ENCODE peak calls at places on chromosome 19, in nine cellular contexts. One of them, this sample, is unnamed.

GRCh38 chr19:45403781-45404556 is 900 bp downstream of the PPP1R13L start:
- ATAC-seq in psoas muscle: no peak
- ATAC-seq in activated CD8-positive, alpha-beta T cell treated with anti-CD3 and anti-CD28 coated beads for 36 hours: peak; percentile 44
- ATAC-seq in HCT116: peak; percentile 31
- ATAC-seq in pancreas: peak; percentile 22
- ATAC-seq in PC-3: peak; percentile 14
- ATAC-seq in foreskin keratinocyte: no peak
- ATAC-seq in left cardiac atrium: peak; percentile 9
- ATAC-seq in body of pancreas: peak; percentile 12
- ATAC-seq in this sample: no peak

GRCh38 chr19:11384778-11385129 is 640 bp upstream of the EPOR start:
- ATAC-seq in psoas muscle: no peak
- ATAC-seq in activated CD8-positive, alpha-beta T cell treated with anti-CD3 and anti-CD28 coated beads for 36 hours: no peak
- ATAC-seq in HCT116: no peak
- ATAC-seq in pancreas: no peak
- ATAC-seq in PC-3: no peak
- ATAC-seq in foreskin keratinocyte: no peak
- ATAC-seq in left cardiac atrium: no peak
- ATAC-seq in body of pancreas: no peak
- ATAC-seq in this sample: no peak

GRCh38 chr19:17423429-17424208 is 3.8 kb downstream of the MVB12A start:
- ATAC-seq in psoas muscle: no peak
- ATAC-seq in activated CD8-positive, alpha-beta T cell treated with anti-CD3 and anti-CD28 coated beads for 36 hours: no peak
- ATAC-seq in HCT116: no peak
- ATAC-seq in pancreas: no peak
- ATAC-seq in PC-3: no peak
- ATAC-seq in foreskin keratinocyte: no peak
- ATAC-seq in left cardiac atrium: no peak
- ATAC-seq in body of pancreas: no peak
- ATAC-seq in this sample: no peak

GRCh38 chr19:10858204-10858828 is 10.1 kb downstream of the C19orf38 start:
- ATAC-seq in psoas muscle: no peak
- ATAC-seq in activated CD8-positive, alpha-beta T cell treated with anti-CD3 and anti-CD28 coated beads for 36 hours: peak; percentile 68
- ATAC-seq in HCT116: peak; percentile 54
- ATAC-seq in pancreas: no peak
- ATAC-seq in PC-3: no peak
- ATAC-seq in foreskin keratinocyte: no peak
- ATAC-seq in left cardiac atrium: no peak
- ATAC-seq in body of pancreas: no peak
- ATAC-seq in this sample: no peak

GRCh38 chr19:32123355-32123940 is 222.0 kb upstream of the ZNF507 start:
- ATAC-seq in psoas muscle: no peak
- ATAC-seq in activated CD8-positive, alpha-beta T cell treated with anti-CD3 and anti-CD28 coated beads for 36 hours: no peak
- ATAC-seq in HCT116: no peak
- ATAC-seq in pancreas: no peak
- ATAC-seq in PC-3: no peak
- ATAC-seq in foreskin keratinocyte: no peak
- ATAC-seq in left cardiac atrium: no peak
- ATAC-seq in body of pancreas: no peak
- ATAC-seq in this sample: no peak

GRCh38 chr19:7188682-7189629 is 105.3 kb downstream of the INSR start:
- ATAC-seq in psoas muscle: peak; percentile 58
- ATAC-seq in activated CD8-positive, alpha-beta T cell treated with anti-CD3 and anti-CD28 coated beads for 36 hours: no peak
- ATAC-seq in HCT116: no peak
- ATAC-seq in pancreas: no peak
- ATAC-seq in PC-3: no peak
- ATAC-seq in foreskin keratinocyte: no peak
- ATAC-seq in left cardiac atrium: peak; percentile 73
- ATAC-seq in body of pancreas: peak; percentile 35
- ATAC-seq in this sample: no peak

GRCh38 chr19:14565298-14565679 is 6.6 kb downstream of the NDUFB7 start:
- ATAC-seq in psoas muscle: no peak
- ATAC-seq in activated CD8-positive, alpha-beta T cell treated with anti-CD3 and anti-CD28 coated beads for 36 hours: no peak
- ATAC-seq in HCT116: no peak
- ATAC-seq in pancreas: no peak
- ATAC-seq in PC-3: no peak
- ATAC-seq in foreskin keratinocyte: no peak
- ATAC-seq in left cardiac atrium: no peak
- ATAC-seq in body of pancreas: no peak
- ATAC-seq in this sample: no peak

GRCh38 chr19:36267061-36267845 is 52.3 kb downstream of the ZNF146 start:
- ATAC-seq in psoas muscle: peak; percentile 37
- ATAC-seq in activated CD8-positive, alpha-beta T cell treated with anti-CD3 and anti-CD28 coated beads for 36 hours: no peak
- ATAC-seq in HCT116: no peak
- ATAC-seq in pancreas: no peak
- ATAC-seq in PC-3: no peak
- ATAC-seq in foreskin keratinocyte: no peak
- ATAC-seq in left cardiac atrium: peak; percentile 30
- ATAC-seq in body of pancreas: no peak
- ATAC-seq in this sample: no peak

GRCh38 chr19:18128044-18128443 is 24.9 kb upstream of the PIK3R2 start:
- ATAC-seq in psoas muscle: no peak
- ATAC-seq in activated CD8-positive, alpha-beta T cell treated with anti-CD3 and anti-CD28 coated beads for 36 hours: peak; percentile 71
- ATAC-seq in HCT116: no peak
- ATAC-seq in pancreas: no peak
- ATAC-seq in PC-3: no peak
- ATAC-seq in foreskin keratinocyte: no peak
- ATAC-seq in left cardiac atrium: no peak
- ATAC-seq in body of pancreas: no peak
- ATAC-seq in this sample: no peak

GRCh38 chr19:2969104-2969504 is 8.3 kb upstream of the TLE6 start:
- ATAC-seq in psoas muscle: no peak
- ATAC-seq in activated CD8-positive, alpha-beta T cell treated with anti-CD3 and anti-CD28 coated beads for 36 hours: no peak
- ATAC-seq in HCT116: no peak
- ATAC-seq in pancreas: peak; percentile 94
- ATAC-seq in PC-3: no peak
- ATAC-seq in foreskin keratinocyte: no peak
- ATAC-seq in left cardiac atrium: peak; percentile 53
- ATAC-seq in body of pancreas: peak; percentile 86
- ATAC-seq in this sample: no peak

GRCh38 chr19:38759590-38760003 is 13.7 kb downstream of the LGALS7 start:
- ATAC-seq in psoas muscle: no peak
- ATAC-seq in activated CD8-positive, alpha-beta T cell treated with anti-CD3 and anti-CD28 coated beads for 36 hours: no peak
- ATAC-seq in HCT116: no peak
- ATAC-seq in pancreas: peak; percentile 86
- ATAC-seq in PC-3: no peak
- ATAC-seq in foreskin keratinocyte: no peak
- ATAC-seq in left cardiac atrium: peak; percentile 23
- ATAC-seq in body of pancreas: peak; percentile 74
- ATAC-seq in this sample: no peak

GRCh38 chr19:43560687-43561086 is 14.6 kb downstream of the XRCC1 start:
- ATAC-seq in psoas muscle: no peak
- ATAC-seq in activated CD8-positive, alpha-beta T cell treated with anti-CD3 and anti-CD28 coated beads for 36 hours: no peak
- ATAC-seq in HCT116: peak; percentile 83
- ATAC-seq in pancreas: no peak
- ATAC-seq in PC-3: no peak
- ATAC-seq in foreskin keratinocyte: no peak
- ATAC-seq in left cardiac atrium: no peak
- ATAC-seq in body of pancreas: no peak
- ATAC-seq in this sample: no peak

GRCh38 chr19:33407140-33407551 is 33.6 kb downstream of the CEBPG start:
- ATAC-seq in psoas muscle: peak; percentile 14
- ATAC-seq in activated CD8-positive, alpha-beta T cell treated with anti-CD3 and anti-CD28 coated beads for 36 hours: no peak
- ATAC-seq in HCT116: peak; percentile 41
- ATAC-seq in pancreas: no peak
- ATAC-seq in PC-3: peak; percentile 25
- ATAC-seq in foreskin keratinocyte: no peak
- ATAC-seq in left cardiac atrium: no peak
- ATAC-seq in body of pancreas: no peak
- ATAC-seq in this sample: peak; percentile 10

GRCh38 chr19:48490980-48491792 is 20.4 kb downstream of the LMTK3 start:
- ATAC-seq in psoas muscle: no peak
- ATAC-seq in activated CD8-positive, alpha-beta T cell treated with anti-CD3 and anti-CD28 coated beads for 36 hours: peak; percentile 15
- ATAC-seq in HCT116: peak; percentile 11
- ATAC-seq in pancreas: no peak
- ATAC-seq in PC-3: no peak
- ATAC-seq in foreskin keratinocyte: peak; percentile 1
- ATAC-seq in left cardiac atrium: no peak
- ATAC-seq in body of pancreas: no peak
- ATAC-seq in this sample: peak; percentile 53

GRCh38 chr19:37909661-37910199 is 2.7 kb downstream of the SIPA1L3 start:
- ATAC-seq in psoas muscle: no peak
- ATAC-seq in activated CD8-positive, alpha-beta T cell treated with anti-CD3 and anti-CD28 coated beads for 36 hours: no peak
- ATAC-seq in HCT116: no peak
- ATAC-seq in pancreas: no peak
- ATAC-seq in PC-3: no peak
- ATAC-seq in foreskin keratinocyte: no peak
- ATAC-seq in left cardiac atrium: no peak
- ATAC-seq in body of pancreas: no peak
- ATAC-seq in this sample: no peak

GRCh38 chr19:49347835-49348234 is 12.6 kb downstream of the CD37 start:
- ATAC-seq in psoas muscle: peak; percentile 30
- ATAC-seq in activated CD8-positive, alpha-beta T cell treated with anti-CD3 and anti-CD28 coated beads for 36 hours: peak; percentile 87
- ATAC-seq in HCT116: peak; percentile 98
- ATAC-seq in pancreas: peak; percentile 75
- ATAC-seq in PC-3: peak; percentile 73
- ATAC-seq in foreskin keratinocyte: peak; percentile 50
- ATAC-seq in left cardiac atrium: peak; percentile 89
- ATAC-seq in body of pancreas: peak; percentile 66
- ATAC-seq in this sample: peak; percentile 86

GRCh38 chr19:53808710-53809125 is 15.4 kb downstream of the NLRP12 start:
- ATAC-seq in psoas muscle: no peak
- ATAC-seq in activated CD8-positive, alpha-beta T cell treated with anti-CD3 and anti-CD28 coated beads for 36 hours: no peak
- ATAC-seq in HCT116: peak; percentile 90
- ATAC-seq in pancreas: peak; percentile 60
- ATAC-seq in PC-3: peak; percentile 91
- ATAC-seq in foreskin keratinocyte: no peak
- ATAC-seq in left cardiac atrium: no peak
- ATAC-seq in body of pancreas: no peak
- ATAC-seq in this sample: no peak

GRCh38 chr19:15198006-15198356 is 2.8 kb downstream of the NOTCH3 start:
- ATAC-seq in psoas muscle: peak; percentile 11
- ATAC-seq in activated CD8-positive, alpha-beta T cell treated with anti-CD3 and anti-CD28 coated beads for 36 hours: no peak
- ATAC-seq in HCT116: no peak
- ATAC-seq in pancreas: no peak
- ATAC-seq in PC-3: peak; percentile 42
- ATAC-seq in foreskin keratinocyte: no peak
- ATAC-seq in left cardiac atrium: no peak
- ATAC-seq in body of pancreas: no peak
- ATAC-seq in this sample: no peak

GRCh38 chr19:48868196-48868886 is at the start of gene PLEKHA4:
- ATAC-seq in psoas muscle: peak; percentile 35
- ATAC-seq in activated CD8-positive, alpha-beta T cell treated with anti-CD3 and anti-CD28 coated beads for 36 hours: no peak
- ATAC-seq in HCT116: peak; percentile 26
- ATAC-seq in pancreas: no peak
- ATAC-seq in PC-3: no peak
- ATAC-seq in foreskin keratinocyte: no peak
- ATAC-seq in left cardiac atrium: peak; percentile 45
- ATAC-seq in body of pancreas: no peak
- ATAC-seq in this sample: no peak

GRCh38 chr19:49196527-49197240 is 39.1 kb downstream of the TRPM4 start:
- ATAC-seq in psoas muscle: peak; percentile 87
- ATAC-seq in activated CD8-positive, alpha-beta T cell treated with anti-CD3 and anti-CD28 coated beads for 36 hours: no peak
- ATAC-seq in HCT116: no peak
- ATAC-seq in pancreas: no peak
- ATAC-seq in PC-3: no peak
- ATAC-seq in foreskin keratinocyte: no peak
- ATAC-seq in left cardiac atrium: peak; percentile 88
- ATAC-seq in body of pancreas: no peak
- ATAC-seq in this sample: peak; percentile 57

GRCh38 chr19:38081547-38082255 is 142.3 kb downstream of the DPF1 start:
- ATAC-seq in psoas muscle: no peak
- ATAC-seq in activated CD8-positive, alpha-beta T cell treated with anti-CD3 and anti-CD28 coated beads for 36 hours: no peak
- ATAC-seq in HCT116: no peak
- ATAC-seq in pancreas: no peak
- ATAC-seq in PC-3: no peak
- ATAC-seq in foreskin keratinocyte: no peak
- ATAC-seq in left cardiac atrium: no peak
- ATAC-seq in body of pancreas: no peak
- ATAC-seq in this sample: no peak